ENCODE peak calls at places on chromosome 1, in five cellular contexts. Z, Q, T, S and U are unnamed samples.

GRCh38 chr1:39960461-39960958 is 5.6 kb downstream of the MFSD2A start:
- DNase-seq in S (no peak), Z (peak; percentile 21), T (no peak), Q (no peak), U (peak; percentile 93)

GRCh38 chr1:62294211-62294610 is 25.0 kb downstream of the KANK4 start:
- DNase-seq in T (no peak), S (no peak), Z (peak; percentile 38), Q (no peak), U (no peak)

GRCh38 chr1:248858096-248858890 is 592 bp downstream of the ZNF692 start:
- DNase-seq in S (peak; percentile 72), Q (peak; percentile 64), T (no peak), Z (peak; percentile 79), U (peak; percentile 92)

GRCh38 chr1:183885142-183885735 is 80.3 kb downstream of the RGL1 start:
- DNase-seq in S (no peak), Z (no peak), T (no peak), Q (peak; percentile 44), U (no peak)

GRCh38 chr1:225654688-225655508 is 2.0 kb upstream of the ENAH start:
- DNase-seq in T (peak; percentile 25), Q (no peak), S (no peak), Z (no peak), U (no peak)

GRCh38 chr1:27887215-27888035 is 15.1 kb downstream of the THEMIS2 start:
- DNase-seq in T (no peak), Z (no peak), S (no peak), Q (no peak), U (peak; percentile 81)

GRCh38 chr1:218775476-218776170 is 398.1 kb upstream of the LYPLAL1 start:
- DNase-seq in Z (no peak), Q (no peak), S (no peak), T (no peak), U (no peak)

GRCh38 chr1:206770531-206771352 is at the start of gene IL19:
- DNase-seq in Z (no peak), T (no peak), Q (peak; percentile 34), S (no peak), U (no peak)

GRCh38 chr1:234933475-234933874 is 195.2 kb downstream of the TOMM20 start:
- DNase-seq in S (peak; percentile 69), T (peak; percentile 62), Z (peak; percentile 11), Q (peak; percentile 69), U (peak; percentile 84)

GRCh38 chr1:101843160-101843559 is 153.6 kb downstream of the OLFM3 start:
- DNase-seq in Z (no peak), S (no peak), T (no peak), Q (no peak), U (no peak)

GRCh38 chr1:222845763-222846162 is 30.9 kb downstream of the DISP1 start:
- DNase-seq in Z (no peak), Q (no peak), T (no peak), S (no peak), U (no peak)

GRCh38 chr1:167681024-167681423 is 40.8 kb upstream of the MPZL1 start:
- DNase-seq in Z (no peak), T (no peak), S (no peak), Q (no peak), U (no peak)

GRCh38 chr1:224774378-224774777 is 155.1 kb upstream of the DNAH14 start:
- DNase-seq in Q (no peak), Z (no peak), S (no peak), T (no peak), U (no peak)

GRCh38 chr1:239888639-239889038 is 203.0 kb upstream of the FMN2 start:
- DNase-seq in Q (no peak), S (no peak), Z (no peak), T (no peak), U (no peak)

GRCh38 chr1:241612533-241613505 is 27.4 kb downstream of the CHML start:
- DNase-seq in Z (no peak), S (peak; percentile 73), Q (peak; percentile 97), T (no peak), U (no peak)

GRCh38 chr1:246794261-246795093 is 70.3 kb downstream of the SCCPDH start:
- DNase-seq in Z (no peak), S (no peak), Q (peak; percentile 9), T (no peak), U (no peak)

GRCh38 chr1:96721382-96722160 is at the start of gene PTBP2:
- DNase-seq in S (peak; percentile 84), T (peak; percentile 45), Q (peak; percentile 69), Z (peak; percentile 78), U (peak; percentile 97)

GRCh38 chr1:115088871-115089442 is 346 bp downstream of the TSPAN2 start:
- DNase-seq in Z (no peak), Q (no peak), S (no peak), T (no peak), U (no peak)

GRCh38 chr1:63329621-63330330 is 7.4 kb downstream of the FOXD3 start:
- DNase-seq in Z (no peak), T (no peak), S (no peak), Q (no peak), U (no peak)

GRCh38 chr1:1132042-1132927 is 16.4 kb upstream of the C1orf159 start:
- DNase-seq in Z (peak; percentile 44), T (no peak), S (no peak), Q (no peak), U (no peak)

GRCh38 chr1:235286667-235287066 is 41.3 kb downstream of the ARID4B start:
- DNase-seq in Q (peak; percentile 20), T (no peak), Z (no peak), S (no peak), U (no peak)

GRCh38 chr1:43525995-43526394 is 4.7 kb upstream of the PTPRF start:
- DNase-seq in Z (no peak), Q (peak; percentile 67), S (no peak), T (no peak), U (peak; percentile 30)

GRCh38 chr1:240027059-240027462 is 64.6 kb upstream of the FMN2 start:
- DNase-seq in Z (peak; percentile 32), Q (peak; percentile 67), T (no peak), S (peak; percentile 44), U (no peak)

GRCh38 chr1:201110138-201110537 is 2.1 kb downstream of the CACNA1S start:
- DNase-seq in S (no peak), Z (no peak), Q (no peak), T (no peak), U (no peak)

GRCh38 chr1:40892354-40892753 is 30.2 kb upstream of the CITED4 start:
- DNase-seq in T (no peak), Z (no peak), Q (no peak), S (no peak), U (no peak)

GRCh38 chr1:2179283-2180013 is 15.1 kb downstream of the FAAP20 start:
- DNase-seq in S (no peak), Z (no peak), Q (no peak), T (no peak), U (peak; percentile 66)

DNA sequence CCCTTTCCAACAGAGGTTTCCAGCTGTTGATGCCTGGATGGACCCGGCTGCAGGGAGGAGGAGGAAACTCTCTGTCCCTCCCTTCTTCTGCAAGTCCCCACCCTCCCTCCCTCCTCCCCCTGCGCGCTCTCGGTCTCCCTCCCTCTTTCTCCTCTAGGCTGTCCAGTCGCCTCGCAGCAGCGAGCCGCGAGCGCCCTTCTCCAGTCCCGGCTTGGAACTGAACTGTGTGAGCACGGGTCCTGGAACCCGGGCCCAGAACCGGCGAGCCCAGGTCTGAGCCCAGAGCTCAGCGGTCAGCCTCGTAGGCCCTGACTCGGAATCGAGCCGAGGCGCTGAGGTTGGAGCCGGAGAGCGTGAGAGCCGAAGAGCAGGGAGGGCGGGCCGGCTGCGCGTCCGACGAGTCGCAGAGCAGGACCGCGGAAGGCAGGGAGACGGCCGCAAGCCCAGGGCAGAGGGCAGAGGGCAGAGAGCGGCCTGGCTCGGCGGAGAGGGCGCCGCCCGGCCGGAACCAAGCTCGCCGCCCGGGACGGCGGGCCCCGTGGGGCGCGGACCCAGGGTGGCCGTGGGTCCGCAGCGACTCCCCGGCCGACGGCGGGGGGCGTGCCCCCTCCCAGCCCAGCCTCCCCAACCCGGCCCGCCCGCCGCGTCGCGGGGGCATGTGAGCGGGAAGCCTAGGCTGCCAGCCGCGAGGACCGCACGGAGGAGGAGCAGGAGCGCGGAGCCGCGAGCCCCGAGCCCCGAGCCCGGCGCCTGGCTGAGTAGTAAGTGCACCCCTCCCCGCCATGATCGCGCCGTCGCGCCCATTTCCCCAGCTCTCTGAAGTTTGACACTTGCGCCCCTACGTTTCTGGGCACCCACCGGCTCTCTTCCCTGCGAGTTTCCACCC is at the start of gene SOX13:
- DNase-seq in S (peak; percentile 86), Q (peak; percentile 85), T (peak; percentile 79), Z (peak; percentile 84), U (peak; percentile 86)
- TF ChIP-seq CTCF in S (no peak), Q (peak; percentile 24), T (no peak), Z (no peak), U (no peak)

GRCh38 chr1:55888685-55889317 is 673.6 kb upstream of the USP24 start:
- DNase-seq in Z (no peak), S (no peak), Q (no peak), T (no peak), U (no peak)

GRCh38 chr1:55894521-55894920 is 679.4 kb upstream of the USP24 start:
- DNase-seq in S (peak; percentile 4), T (no peak), Q (peak; percentile 35), Z (no peak), U (no peak)

GRCh38 chr1:55896210-55896609 is 681.0 kb upstream of the USP24 start:
- DNase-seq in S (no peak), T (no peak), Z (no peak), Q (no peak), U (no peak)

GRCh38 chr1:55898191-55898590 is 681.2 kb downstream of the PLPP3 start:
- DNase-seq in S (no peak), T (no peak), Q (peak; percentile 89), Z (no peak), U (no peak)

GRCh38 chr1:55893155-55893554 is 678.0 kb upstream of the USP24 start:
- DNase-seq in Z (no peak), Q (peak; percentile 61), S (peak; percentile 56), T (no peak), U (no peak)
- TF ChIP-seq POLR2A in Z (no peak), Q (no peak), S (no peak), T (no peak), U (no peak)

DNA sequence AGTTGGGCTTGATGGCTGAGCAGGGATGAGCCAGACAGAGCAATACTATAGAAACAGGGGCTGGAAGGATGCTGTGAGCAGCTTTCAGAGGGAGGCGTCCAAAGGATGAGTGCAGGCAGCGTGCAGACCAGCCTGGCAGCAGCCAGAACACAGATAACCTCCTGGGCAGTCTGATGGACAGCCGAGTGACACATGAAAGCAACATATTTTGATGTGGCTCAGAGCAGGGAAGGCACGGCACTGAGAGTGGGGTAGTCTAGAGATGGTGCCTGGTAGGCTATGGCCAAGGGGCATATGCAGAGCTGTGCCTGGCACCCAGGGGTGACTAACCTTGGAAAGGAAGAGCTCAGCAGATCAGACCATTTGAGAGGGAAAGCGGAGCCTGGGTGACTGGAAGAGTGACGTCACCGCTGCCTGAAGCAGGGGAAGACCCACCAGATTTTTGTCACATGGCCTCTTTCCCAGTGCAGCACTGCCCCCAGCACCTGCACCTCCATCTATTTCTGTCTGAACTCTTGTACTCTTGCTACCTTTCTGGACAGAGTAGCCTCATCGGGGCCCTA is 3.6 kb downstream of the PINK1 start:
- DNase-seq in Z (no peak), T (no peak), Q (no peak), S (no peak), U (no peak)
- TF ChIP-seq CTCF in Z (no peak), T (no peak), Q (no peak), S (no peak), U (no peak)

DNA sequence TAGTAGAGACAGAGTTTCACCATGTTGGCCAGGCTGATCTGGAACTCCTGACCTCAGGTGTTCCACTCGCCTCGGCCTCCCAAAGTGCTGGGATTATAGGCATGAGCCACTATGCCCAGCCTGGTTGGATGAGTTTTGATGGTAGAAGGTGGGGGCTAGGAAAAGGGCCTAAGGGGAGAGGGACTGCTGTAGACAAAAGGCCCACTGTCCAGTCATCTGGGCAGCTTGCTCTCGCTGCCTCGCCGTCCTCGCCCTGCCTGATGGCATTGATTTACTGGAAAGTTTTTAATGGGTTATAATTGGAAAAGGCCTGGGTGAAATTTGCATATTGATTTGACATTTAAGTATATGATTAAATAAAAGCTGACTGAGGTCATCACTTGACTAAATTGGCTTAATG is 175.1 kb upstream of the CSF3R start:
- DNase-seq in T (no peak), Z (no peak), S (no peak), Q (no peak), U (no peak)
- TF ChIP-seq POLR2A in T (no peak), Z (no peak), S (no peak), Q (no peak), U (no peak)